ENCODE peak calls at places on chromosomes 16 and 17, in five cellular contexts. One of them, this sample, is unnamed.

GRCh38 chr17:28350271-28350670 is 7.1 kb downstream of the POLDIP2 start:
- DNase-seq in caudate nucleus: no peak
- DNase-seq in germinal center: no peak
- DNase-seq in right lobe of liver: no peak
- DNase-seq in cerebellum: no peak
- DNase-seq in this sample: no peak

GRCh38 chr17:40190197-40191021 is 13.1 kb downstream of the RAPGEFL1 start:
- DNase-seq in caudate nucleus: no peak
- DNase-seq in germinal center: peak
- DNase-seq in cerebellum: no peak
- DNase-seq in right lobe of liver: no peak
- DNase-seq in this sample: no peak

GRCh38 chr17:3544365-3544764 is 13.2 kb downstream of the TRPV3 start:
- DNase-seq in germinal center: no peak
- DNase-seq in caudate nucleus: no peak
- DNase-seq in right lobe of liver: no peak
- DNase-seq in cerebellum: no peak
- DNase-seq in this sample: no peak

GRCh38 chr16:52603015-52603414 is 56.1 kb upstream of the TOX3 start:
- DNase-seq in caudate nucleus: no peak
- DNase-seq in germinal center: no peak
- DNase-seq in right lobe of liver: peak
- DNase-seq in cerebellum: peak
- DNase-seq in this sample: no peak

GRCh38 chr16:3945751-3946603 is 65.5 kb upstream of the CREBBP start:
- DNase-seq in caudate nucleus: no peak
- DNase-seq in cerebellum: no peak
- DNase-seq in right lobe of liver: no peak
- DNase-seq in germinal center: no peak
- DNase-seq in this sample: no peak

GRCh38 chr17:60554377-60554788 is 28.3 kb upstream of the APPBP2 start:
- DNase-seq in caudate nucleus: no peak
- DNase-seq in cerebellum: no peak
- DNase-seq in right lobe of liver: no peak
- DNase-seq in germinal center: no peak
- DNase-seq in this sample: no peak

GRCh38 chr16:28607116-28607623 is 2.7 kb downstream of the SULT1A1 start:
- DNase-seq in right lobe of liver: no peak
- DNase-seq in caudate nucleus: no peak
- DNase-seq in germinal center: no peak
- DNase-seq in cerebellum: no peak
- DNase-seq in this sample: no peak

GRCh38 chr16:67563708-67564468 is 1.6 kb downstream of the CTCF start:
- DNase-seq in cerebellum: no peak
- DNase-seq in right lobe of liver: no peak
- DNase-seq in germinal center: peak
- DNase-seq in caudate nucleus: no peak
- DNase-seq in this sample: peak

GRCh38 chr16:67016143-67016542 is 12.8 kb upstream of the CBFB start:
- DNase-seq in germinal center: no peak
- DNase-seq in right lobe of liver: no peak
- DNase-seq in cerebellum: no peak
- DNase-seq in caudate nucleus: no peak
- DNase-seq in this sample: no peak

GRCh38 chr16:67396159-67396774 is 3.0 kb upstream of the TPPP3 start:
- DNase-seq in germinal center: no peak
- DNase-seq in cerebellum: no peak
- DNase-seq in right lobe of liver: no peak
- DNase-seq in caudate nucleus: no peak
- DNase-seq in this sample: no peak

GRCh38 chr17:50864747-50865059 is 1.5 kb downstream of the TOB1 start:
- DNase-seq in cerebellum: no peak
- DNase-seq in germinal center: no peak
- DNase-seq in caudate nucleus: no peak
- DNase-seq in right lobe of liver: no peak
- DNase-seq in this sample: no peak

GRCh38 chr17:4708436-4708835 is 2.0 kb upstream of the ARRB2 start:
- DNase-seq in cerebellum: no peak
- DNase-seq in germinal center: no peak
- DNase-seq in right lobe of liver: no peak
- DNase-seq in caudate nucleus: peak
- DNase-seq in this sample: peak

GRCh38 chr17:81871387-81872120 is 417 bp upstream of the ARHGDIA start:
- DNase-seq in germinal center: peak
- DNase-seq in right lobe of liver: peak
- DNase-seq in cerebellum: peak
- DNase-seq in caudate nucleus: peak
- DNase-seq in this sample: peak

GRCh38 chr17:69588316-69588715 is 173.8 kb downstream of the MAP2K6 start:
- DNase-seq in caudate nucleus: no peak
- DNase-seq in right lobe of liver: no peak
- DNase-seq in germinal center: no peak
- DNase-seq in cerebellum: no peak
- DNase-seq in this sample: no peak

GRCh38 chr17:27322026-27322425 is 28.1 kb downstream of the WSB1 start:
- DNase-seq in right lobe of liver: no peak
- DNase-seq in caudate nucleus: no peak
- DNase-seq in germinal center: no peak
- DNase-seq in cerebellum: no peak
- DNase-seq in this sample: no peak

GRCh38 chr16:29699324-29700219 is 20.6 kb downstream of the QPRT start:
- DNase-seq in right lobe of liver: no peak
- DNase-seq in germinal center: no peak
- DNase-seq in cerebellum: no peak
- DNase-seq in caudate nucleus: no peak
- DNase-seq in this sample: no peak

GRCh38 chr17:74604748-74605147 is 12.7 kb upstream of the CD300LD start:
- DNase-seq in germinal center: no peak
- DNase-seq in cerebellum: no peak
- DNase-seq in right lobe of liver: no peak
- DNase-seq in caudate nucleus: no peak
- DNase-seq in this sample: no peak

GRCh38 chr16:23518435-23518891 is 8.2 kb upstream of the GGA2 start:
- DNase-seq in germinal center: peak
- DNase-seq in cerebellum: no peak
- DNase-seq in right lobe of liver: no peak
- DNase-seq in caudate nucleus: no peak
- DNase-seq in this sample: no peak

GRCh38 chr17:78020717-78021108 is 62.2 kb downstream of the TNRC6C start:
- DNase-seq in caudate nucleus: no peak
- DNase-seq in germinal center: no peak
- DNase-seq in cerebellum: no peak
- DNase-seq in right lobe of liver: no peak
- DNase-seq in this sample: no peak

GRCh38 chr17:73334771-73335513 is 23.1 kb upstream of the CDC42EP4 start:
- DNase-seq in germinal center: no peak
- DNase-seq in right lobe of liver: no peak
- DNase-seq in cerebellum: no peak
- DNase-seq in caudate nucleus: no peak
- DNase-seq in this sample: no peak

GRCh38 chr17:67200727-67201301 is 44.2 kb downstream of the HELZ start:
- DNase-seq in germinal center: peak
- DNase-seq in caudate nucleus: no peak
- DNase-seq in right lobe of liver: no peak
- DNase-seq in cerebellum: no peak
- DNase-seq in this sample: no peak

GRCh38 chr16:83187404-83187803 is 560.6 kb downstream of the CDH13 start:
- DNase-seq in germinal center: no peak
- DNase-seq in caudate nucleus: no peak
- DNase-seq in right lobe of liver: no peak
- DNase-seq in cerebellum: no peak
- DNase-seq in this sample: no peak

GRCh38 chr17:70677783-70678647 is 508.7 kb downstream of the KCNJ2 start:
- DNase-seq in caudate nucleus: no peak
- DNase-seq in cerebellum: no peak
- DNase-seq in right lobe of liver: peak
- DNase-seq in germinal center: no peak
- DNase-seq in this sample: no peak

GRCh38 chr17:73646409-73647305 is 2.4 kb upstream of the SDK2 start:
- DNase-seq in right lobe of liver: no peak
- DNase-seq in caudate nucleus: no peak
- DNase-seq in cerebellum: no peak
- DNase-seq in germinal center: peak
- DNase-seq in this sample: no peak

GRCh38 chr17:80071116-80071980 is 30.0 kb upstream of the GAA start:
- DNase-seq in caudate nucleus: peak
- DNase-seq in right lobe of liver: peak
- DNase-seq in cerebellum: peak
- DNase-seq in germinal center: no peak
- DNase-seq in this sample: no peak

GRCh38 chr16:4324479-4324868 is 8.6 kb downstream of the GLIS2 start:
- DNase-seq in caudate nucleus: no peak
- DNase-seq in germinal center: no peak
- DNase-seq in right lobe of liver: no peak
- DNase-seq in cerebellum: no peak
- DNase-seq in this sample: no peak

GRCh38 chr17:4808378-4808767 is 1.4 kb downstream of the PLD2 start:
- DNase-seq in caudate nucleus: peak
- DNase-seq in right lobe of liver: peak
- DNase-seq in cerebellum: peak
- DNase-seq in germinal center: no peak
- DNase-seq in this sample: no peak

GRCh38 chr17:70017112-70017511 is 57.9 kb upstream of the KCNJ16 start:
- DNase-seq in caudate nucleus: no peak
- DNase-seq in right lobe of liver: no peak
- DNase-seq in germinal center: no peak
- DNase-seq in cerebellum: no peak
- DNase-seq in this sample: no peak

This sample was measured in immature natural killer cell.